ENCODE peak calls at places on chromosomes 6 and 20, in ten cellular contexts. U is psoas muscle, X is H1, W is A673, O is fibroblast of lung, F is K562, Y is heart right ventricle, R is spleen, K is ovary, E is keratinocyte. H is an unnamed sample.

GRCh38 chr20:4944518-4944917 is 56.8 kb downstream of the SLC23A2 start:
- DNase-seq in Y (no peak), E (no peak), K (no peak), U (no peak), W (peak; percentile 61), F (no peak), O (no peak), X (no peak), R (no peak), H (no peak)

GRCh38 chr20:20731945-20732296 is 19.5 kb upstream of the RALGAPA2 start:
- DNase-seq in R (no peak), O (no peak), W (no peak), E (no peak), U (no peak), X (no peak), Y (no peak), K (no peak), F (no peak), H (no peak)

GRCh38 chr6:116105247-116105646 is 4.6 kb downstream of the NT5DC1 start:
- DNase-seq in E (no peak), R (no peak), X (no peak), F (no peak), W (no peak), K (no peak), O (no peak), Y (no peak), U (no peak), H (no peak)

GRCh38 chr6:9405369-9405768 is 970.0 kb upstream of the SLC35B3 start:
- DNase-seq in F (no peak), O (peak; percentile 70), U (no peak), E (peak; percentile 44), X (no peak), K (no peak), Y (no peak), W (peak; percentile 14), R (no peak), H (no peak)

GRCh38 chr6:81476881-81477280 is 275.6 kb downstream of the TENT5A start:
- DNase-seq in U (no peak), W (no peak), E (no peak), O (peak; percentile 6), Y (no peak), F (no peak), R (no peak), K (no peak), X (no peak), H (no peak)

GRCh38 chr20:54217762-54218161 is 9.9 kb downstream of the PFDN4 start:
- DNase-seq in U (no peak), W (no peak), O (no peak), X (no peak), R (no peak), F (no peak), K (no peak), Y (no peak), E (no peak), H (no peak)

GRCh38 chr20:57060407-57061057 is 205.9 kb downstream of the BMP7 start:
- DNase-seq in Y (no peak), U (no peak), W (no peak), K (no peak), X (no peak), E (no peak), R (no peak), O (no peak), F (no peak), H (no peak)

GRCh38 chr20:13384132-13384531 is 163.1 kb downstream of the ISM1 start:
- DNase-seq in U (no peak), Y (no peak), K (no peak), R (no peak), E (no peak), O (no peak), X (no peak), W (no peak), F (no peak), H (no peak)

GRCh38 chr20:22966787-22967464 is 68.2 kb upstream of the SSTR4 start:
- DNase-seq in X (no peak), E (no peak), R (no peak), Y (no peak), F (no peak), U (no peak), K (no peak), O (no peak), W (no peak), H (no peak)

GRCh38 chr6:136655251-136656014 is 105.2 kb upstream of the MAP7 start:
- DNase-seq in O (no peak), R (no peak), K (no peak), W (no peak), X (no peak), U (no peak), E (no peak), Y (no peak), F (no peak), H (no peak)

DNA sequence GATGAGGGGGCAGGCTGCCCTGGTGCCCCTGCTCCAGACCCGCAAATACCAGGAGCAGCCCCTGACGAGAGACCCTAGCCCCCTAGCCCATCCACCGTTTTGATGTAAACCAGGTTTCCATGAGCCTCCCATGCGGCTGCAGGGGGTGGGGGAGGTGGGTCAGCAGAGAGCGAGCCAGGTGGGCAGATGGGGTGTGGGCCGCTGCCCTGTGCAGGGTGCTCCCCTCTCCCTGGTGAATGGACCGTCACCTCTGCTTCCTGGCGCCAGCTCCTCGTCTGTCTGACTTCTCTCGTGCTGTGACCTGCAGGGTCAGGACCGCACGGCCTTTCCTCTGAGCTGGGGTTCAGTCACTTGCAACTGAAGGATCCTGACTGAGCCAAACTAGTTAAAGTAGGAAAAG is 15.7 kb upstream of the BHLHE23 start:
- DNase-seq in K (peak; percentile 22), U (no peak), F (no peak), W (no peak), E (no peak), R (peak; percentile 57), Y (no peak), O (no peak), X (no peak), H (no peak)
- H3K27me3 ChIP-seq in K (no peaks in the 10 kb centered on the region), U (peaks cover 85% of the 10 kb centered on the region), F (peaks cover 92% of the 10 kb centered on the region), W (no peaks in the 10 kb centered on the region), E (peaks cover 63% of the 10 kb centered on the region), R (peaks cover 81% of the 10 kb centered on the region), Y (peaks cover 82% of the 10 kb centered on the region), O (peaks cover 35% of the 10 kb centered on the region), X (no peaks in the 10 kb centered on the region), H (peaks cover 1% of the 10 kb centered on the region)

GRCh38 chr20:63230800-63231268 is 4.9 kb upstream of the BIRC7 start:
- DNase-seq in U (peak; percentile 52), F (peak; percentile 53), Y (peak; percentile 58), K (peak; percentile 77), O (peak; percentile 68), E (no peak), X (peak; percentile 77), R (no peak), W (peak; percentile 33), H (no peak)
- TF ChIP-seq CTCF in U (peak; percentile 43), F (peak; percentile 65), Y (peak; percentile 44), K (no peak), O (peak; percentile 68), E (peak; percentile 10), X (peak; percentile 89), R (no peak), W (peak; percentile 53), H (no peak)

GRCh38 chr6:15239606-15240364 is 6.1 kb upstream of the JARID2 start:
- DNase-seq in U (no peak), E (no peak), K (no peak), R (no peak), O (no peak), F (no peak), W (no peak), X (no peak), Y (no peak), H (no peak)

GRCh38 chr6:15230827-15231226 is 15.0 kb upstream of the JARID2 start:
- DNase-seq in O (no peak), Y (no peak), U (no peak), R (no peak), K (no peak), F (no peak), E (no peak), W (no peak), X (no peak), H (no peak)

GRCh38 chr6:15232836-15233510 is 12.9 kb upstream of the JARID2 start:
- DNase-seq in F (no peak), E (no peak), U (no peak), X (no peak), Y (no peak), W (no peak), K (no peak), R (no peak), O (no peak), H (no peak)

GRCh38 chr6:15234068-15234758 is 11.7 kb upstream of the JARID2 start:
- DNase-seq in O (no peak), E (no peak), W (no peak), F (no peak), U (no peak), X (no peak), K (no peak), Y (no peak), R (no peak), H (no peak)
- H3K4me1 ChIP-seq in O (no peaks in the 10 kb centered on the region), E (no peaks in the 10 kb centered on the region), W (no peaks in the 10 kb centered on the region), F (no peaks in the 10 kb centered on the region), U (peaks cover under 1% of the 10 kb centered on the region), X (no peaks in the 10 kb centered on the region), K (no peaks in the 10 kb centered on the region), Y (peaks cover 4% of the 10 kb centered on the region), R (peaks cover 8% of the 10 kb centered on the region), H (no peaks in the 10 kb centered on the region)

DNA sequence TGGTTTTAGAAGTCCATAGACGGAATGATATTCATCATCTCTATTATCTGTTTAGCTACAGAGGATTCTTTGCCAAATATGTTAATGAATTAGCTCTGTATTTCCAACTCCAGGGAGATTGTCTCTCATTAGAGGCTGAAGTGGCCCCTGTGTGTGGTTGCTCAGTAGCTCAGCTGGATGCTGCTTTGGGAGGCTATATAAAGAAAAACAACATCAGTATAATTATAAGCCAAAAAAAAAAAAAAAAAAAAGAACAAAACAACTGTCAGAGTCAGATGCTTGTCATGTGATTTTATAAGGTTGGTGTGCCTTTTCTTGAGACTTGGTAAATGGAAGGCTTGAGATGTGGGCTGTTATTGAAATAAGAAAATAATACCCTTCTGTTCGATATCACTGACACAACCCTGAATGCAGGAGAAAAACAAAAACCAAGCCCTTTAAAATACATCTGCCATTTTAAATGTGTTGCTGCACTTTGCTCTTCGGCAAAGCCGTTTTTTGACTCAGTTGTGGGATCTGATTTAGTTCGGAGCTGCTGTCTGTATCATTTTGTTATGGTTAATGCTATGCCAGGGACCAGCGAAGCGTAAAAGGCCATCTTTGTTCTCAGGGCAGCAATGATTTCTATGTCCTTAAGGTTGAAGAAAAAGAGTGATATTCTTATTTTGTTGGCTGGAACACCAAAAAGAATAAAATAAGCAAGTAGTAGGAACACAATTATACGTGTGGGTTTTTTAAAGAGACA is 422.6 kb downstream of the QKI start:
- DNase-seq in E (no peak), U (no peak), R (no peak), K (no peak), Y (no peak), W (peak; percentile 7), O (no peak), F (no peak), X (no peak), H (no peak)
- H3K27me3 ChIP-seq in E (peaks cover 4% of the 10 kb centered on the region), U (no peaks in the 10 kb centered on the region), R (no peaks in the 10 kb centered on the region), K (no peaks in the 10 kb centered on the region), Y (no peaks in the 10 kb centered on the region), W (peaks cover 9% of the 10 kb centered on the region), O (no peaks in the 10 kb centered on the region), F (peaks cover 46% of the 10 kb centered on the region), X (no peaks in the 10 kb centered on the region), H (no peaks in the 10 kb centered on the region)